ENCODE peak calls at places on chromosomes 1 and 21, in four cellular contexts. Z is A673; U is CD8-positive, alpha-beta T cell; O is upper lobe of right lung. R is an unnamed sample.
A peak's percentile ranks its signal among the peaks of the same experiment; 100 is the strongest.

GRCh38 chr1:218671573-218671972 is 326.4 kb downstream of the TGFB2 start:
- DNase-seq in Z (no peak), U (no peak), O (no peak), R (no peak)

GRCh38 chr1:47782414-47783165 is 214.6 kb downstream of the TRABD2B start:
- DNase-seq in Z (no peak), U (no peak), O (no peak), R (no peak)

GRCh38 chr1:61279570-61279969 is 197.2 kb downstream of the NFIA start:
- DNase-seq in Z (no peak), U (no peak), O (no peak), R (no peak)

GRCh38 chr1:195591917-195592672 is 1016.1 kb downstream of the KCNT2 start:
- DNase-seq in Z (peak; percentile 63), U (no peak), O (no peak), R (no peak)

GRCh38 chr1:167052389-167052788 is 37.8 kb downstream of the GPA33 start:
- DNase-seq in Z (peak; percentile 25), U (no peak), O (no peak), R (no peak)

GRCh38 chr1:116794804-116795481 is 40.7 kb downstream of the CD2 start:
- DNase-seq in Z (no peak), U (no peak), O (no peak), R (no peak)

GRCh38 chr1:22024485-22025367 is 23.3 kb downstream of the CELA3A start:
- DNase-seq in Z (peak; percentile 31), U (peak; percentile 79), O (peak; percentile 76), R (peak; percentile 77)

GRCh38 chr1:119045091-119045746 is 57.1 kb upstream of the TBX15 start:
- DNase-seq in Z (no peak), U (no peak), O (no peak), R (no peak)

GRCh38 chr1:245500546-245500945 is 345.8 kb downstream of the KIF26B start:
- DNase-seq in Z (no peak), U (no peak), O (no peak), R (no peak)

GRCh38 chr1:198232407-198232806 is 75.6 kb downstream of the NEK7 start:
- DNase-seq in Z (no peak), U (no peak), O (no peak), R (no peak)

GRCh38 chr1:230866171-230866811 is 2.0 kb downstream of the C1orf198 start:
- DNase-seq in Z (no peak), U (no peak), O (no peak), R (no peak)

GRCh38 chr1:204323887-204324286 is 35.8 kb downstream of the PLEKHA6 start:
- DNase-seq in Z (no peak), U (no peak), O (no peak), R (no peak)

GRCh38 chr1:152739841-152740240 is 18.0 kb upstream of the KPRP start:
- DNase-seq in Z (peak; percentile 18), U (no peak), O (no peak), R (no peak)

GRCh38 chr21:42499430-42500106 is 3.5 kb upstream of the RSPH1 start:
- DNase-seq in Z (peak; percentile 30), U (no peak), O (no peak), R (no peak)

GRCh38 chr1:183080406-183080805 is 57.2 kb downstream of the LAMC1 start:
- DNase-seq in Z (no peak), U (no peak), O (no peak), R (no peak)

GRCh38 chr21:31520506-31521163 is 138.9 kb upstream of the SOD1 start:
- DNase-seq in Z (no peak), U (no peak), O (no peak), R (no peak)

GRCh38 chr1:4650486-4650885 is 3.9 kb upstream of the AJAP1 start:
- DNase-seq in Z (no peak), U (no peak), O (peak; percentile 26), R (no peak)

GRCh38 chr1:10721381-10722321 is 74.8 kb downstream of the CASZ1 start:
- DNase-seq in Z (no peak), U (no peak), O (no peak), R (no peak)

GRCh38 chr1:92480813-92481597 is 5.7 kb downstream of the GFI1 start:
- DNase-seq in Z (no peak), U (no peak), O (no peak), R (no peak)

GRCh38 chr1:45867697-45868346 is 64.4 kb downstream of the MAST2 start:
- DNase-seq in Z (no peak), U (no peak), O (no peak), R (no peak)

GRCh38 chr1:4140821-4141220 is 240.7 kb upstream of the C1orf174 start:
- DNase-seq in Z (no peak), U (no peak), O (no peak), R (no peak)

GRCh38 chr1:198671136-198671535 is 32.3 kb downstream of the PTPRC start:
- DNase-seq in Z (no peak), U (no peak), O (no peak), R (no peak)

GRCh38 chr1:83967336-83967735 is 31.6 kb downstream of the TTLL7 start:
- DNase-seq in Z (no peak), U (no peak), O (no peak), R (no peak)

GRCh38 chr1:4060850-4061249 is 160.8 kb upstream of the C1orf174 start:
- DNase-seq in Z (no peak), U (no peak), O (no peak), R (no peak)

GRCh38 chr1:75787524-75787923 is 1.5 kb downstream of the RABGGTB start:
- DNase-seq in Z (no peak), U (no peak), O (no peak), R (no peak)

GRCh38 chr21:44911384-44912157 is 9.1 kb downstream of the ITGB2 start:
- DNase-seq in Z (peak; percentile 49), U (peak; percentile 63), O (peak; percentile 88), R (peak; percentile 63)

GRCh38 chr1:161307892-161308638 is 1.7 kb downstream of the MPZ start:
- DNase-seq in Z (no peak), U (no peak), O (no peak), R (no peak)

GRCh38 chr1:161307230-161307768 is 2.5 kb downstream of the MPZ start:
- DNase-seq in Z (peak; percentile 83), U (no peak), O (no peak), R (no peak)

GRCh38 chr1:161309868-161310267 is at the start of gene MPZ:
- DNase-seq in Z (no peak), U (no peak), O (no peak), R (no peak)

GRCh38 chr1:161304927-161305871 is 4.6 kb downstream of the MPZ start:
- DNase-seq in Z (no peak), U (no peak), O (no peak), R (no peak)

GRCh38 chr1:161305872-161306519 is 3.8 kb downstream of the MPZ start:
- DNase-seq in Z (peak; percentile 25), U (peak; percentile 89), O (peak; percentile 95), R (peak; percentile 70)
- TF ChIP-seq CTCF in Z (peak; percentile 27), U (peak; percentile 54), O (peak; percentile 37), R (no peak)

GRCh38 chr1:32072622-32073386 is at the start of gene TMEM39B:
- DNase-seq in Z (peak; percentile 99), U (peak; percentile 92), O (peak; percentile 98), R (peak; percentile 93)
- TF ChIP-seq CTCF in Z (peak; percentile 58), U (no peak), O (no peak), R (no peak)

DNA sequence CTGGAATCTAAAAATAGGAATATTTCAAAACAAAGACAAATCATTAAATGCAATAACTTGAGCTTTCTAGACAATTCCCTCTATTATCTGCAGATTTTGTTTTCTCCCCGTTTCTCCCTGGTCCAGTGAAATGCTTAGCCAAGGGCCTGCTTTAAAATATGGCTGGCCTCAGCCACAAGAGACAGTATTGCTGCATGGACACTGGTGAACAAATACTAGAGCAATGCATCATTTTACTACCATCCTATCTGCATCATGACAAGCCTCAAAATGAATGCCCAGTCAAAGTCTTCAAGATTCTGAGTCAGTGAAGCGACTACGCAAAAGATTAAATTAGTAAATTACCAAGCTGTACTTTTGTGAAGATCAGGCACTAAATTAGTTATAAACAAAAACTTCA is 80.5 kb downstream of the ENAH start:
- DNase-seq in Z (no peak), U (no peak), O (no peak), R (no peak)
- TF ChIP-seq CTCF in Z (peak; percentile 14), U (no peak), O (peak; percentile 7), R (no peak)

GRCh38 chr21:36965720-36966065 is 776 bp downstream of the HLCS start:
- DNase-seq in Z (no peak), U (no peak), O (no peak), R (no peak)

GRCh38 chr21:36964398-36964797 is 2.1 kb downstream of the HLCS start:
- DNase-seq in Z (no peak), U (no peak), O (no peak), R (no peak)

GRCh38 chr21:36966846-36967657 is 583 bp upstream of the HLCS start:
- DNase-seq in Z (peak; percentile 86), U (no peak), O (no peak), R (no peak)

GRCh38 chr21:36964832-36965719 is 1.4 kb downstream of the HLCS start:
- DNase-seq in Z (no peak), U (no peak), O (no peak), R (no peak)

DNA sequence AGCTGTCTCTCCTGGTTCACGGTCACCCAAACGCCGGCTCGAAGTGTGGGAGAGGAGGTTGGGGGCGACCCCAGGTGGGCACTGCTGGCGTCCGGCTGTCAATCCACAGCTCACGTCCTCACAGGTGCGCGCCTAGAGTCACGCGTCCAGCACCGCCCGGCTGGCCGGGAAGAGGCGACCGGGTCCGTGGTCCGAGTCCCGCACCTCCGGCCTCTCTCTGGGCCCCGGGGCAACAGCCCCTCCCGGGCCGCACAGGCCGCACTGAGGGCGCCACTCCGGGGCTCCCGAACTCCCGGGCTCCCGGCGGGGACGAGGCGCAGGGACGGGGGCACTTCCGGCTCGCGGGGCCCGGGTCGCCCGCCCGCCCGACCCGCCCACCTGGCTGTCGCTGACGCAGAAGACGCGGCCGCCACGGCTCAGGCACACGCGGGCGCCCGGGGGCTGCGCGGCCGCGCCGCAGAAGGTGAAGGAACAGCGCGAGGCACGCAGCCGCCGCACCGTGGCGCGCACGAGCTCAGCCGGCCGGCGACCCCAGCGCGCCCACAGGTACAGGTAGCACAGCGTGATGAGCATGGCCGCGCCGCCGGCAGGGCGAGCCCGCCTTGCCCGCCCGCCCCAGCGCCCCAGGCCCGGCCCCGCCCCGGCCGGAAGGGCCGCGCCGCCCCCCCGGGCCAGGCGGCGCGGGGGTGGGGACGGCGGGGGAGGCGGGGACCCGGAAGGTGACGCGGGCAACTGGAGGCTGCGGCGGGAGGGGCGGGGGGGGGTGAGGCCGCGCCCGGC is at the start of gene HLCS:
- DNase-seq in Z (peak; percentile 78), U (peak; percentile 74), O (peak; percentile 90), R (peak; percentile 64)
- TF ChIP-seq CTCF in Z (no peak), U (peak; percentile 36), O (no peak), R (peak; percentile 24)

R was measured in natural killer cell.